ENCODE peak calls at places on chromosomes 1 and 21, in four cellular contexts. J is activated CD8-positive, alpha-beta T cell treated with anti-CD3 and anti-CD28 coated beads for 36 hours; U is nephron progenitor cell; G is upper lobe of left lung. H is an unnamed sample.

GRCh38 chr1:41672173-41672572 is 187.7 kb upstream of the EDN2 start:
- DNase-seq in J (no peak), U (no peak), G (no peak), H (no peak)

GRCh38 chr1:19156676-19157075 is 53.4 kb downstream of the UBR4 start:
- DNase-seq in J (no peak), U (no peak), G (no peak), H (no peak)

GRCh38 chr21:43811262-43812105 is 22.1 kb downstream of the RRP1 start:
- DNase-seq in J (no peak), U (no peak), G (peak; percentile 73), H (no peak)

GRCh38 chr1:236033336-236033735 is 31.6 kb downstream of the NID1 start:
- DNase-seq in J (no peak), U (no peak), G (no peak), H (no peak)

GRCh38 chr1:38728176-38728908 is 131.2 kb downstream of the RRAGC start:
- DNase-seq in J (peak; percentile 5), U (no peak), G (no peak), H (no peak)

GRCh38 chr1:92186081-92186480 is 31.6 kb upstream of the C1orf146 start:
- DNase-seq in J (no peak), U (no peak), G (no peak), H (no peak)

GRCh38 chr1:30976143-30976542 is 67.6 kb upstream of the SDC3 start:
- DNase-seq in J (no peak), U (no peak), G (no peak), H (no peak)

GRCh38 chr1:27137544-27138075 is 17.3 kb downstream of the SLC9A1 start:
- DNase-seq in J (no peak), U (peak; percentile 56), G (peak; percentile 48), H (no peak)

GRCh38 chr1:3900969-3901529 is 977 bp upstream of the C1orf174 start:
- DNase-seq in J (peak; percentile 95), U (peak; percentile 95), G (peak; percentile 98), H (peak; percentile 97)

GRCh38 chr1:110053557-110054428 is 16.7 kb downstream of the ALX3 start:
- DNase-seq in J (peak; percentile 84), U (peak; percentile 88), G (no peak), H (peak; percentile 77)

GRCh38 chr1:24778141-24778540 is 32.9 kb downstream of the CLIC4 start:
- DNase-seq in J (no peak), U (no peak), G (no peak), H (no peak)

GRCh38 chr1:44113095-44113609 is 5.5 kb upstream of the KLF17 start:
- DNase-seq in J (no peak), U (no peak), G (no peak), H (peak; percentile 36)

GRCh38 chr21:38534591-38534990 is 36.3 kb upstream of the ERG start:
- DNase-seq in J (no peak), U (no peak), G (no peak), H (no peak)

GRCh38 chr1:62685431-62685859 is 2.7 kb downstream of the DOCK7 start:
- DNase-seq in J (no peak), U (no peak), G (no peak), H (no peak)

GRCh38 chr1:156931553-156931952 is 11.1 kb downstream of the LRRC71 start:
- DNase-seq in J (no peak), U (no peak), G (no peak), H (no peak)

GRCh38 chr1:233993651-233994050 is 89.2 kb downstream of the SLC35F3 start:
- DNase-seq in J (peak; percentile 34), U (no peak), G (no peak), H (no peak)

GRCh38 chr21:36377391-36377842 is 7.8 kb upstream of the CHAF1B start:
- DNase-seq in J (no peak), U (no peak), G (no peak), H (no peak)

GRCh38 chr1:201511396-201511795 is 4.5 kb upstream of the CSRP1 start:
- DNase-seq in J (no peak), U (no peak), G (no peak), H (no peak)

GRCh38 chr1:180976958-180977357 is 45.7 kb downstream of the STX6 start:
- DNase-seq in J (no peak), U (no peak), G (no peak), H (no peak)

GRCh38 chr1:156656779-156657160 is 14.9 kb downstream of the BCAN start:
- DNase-seq in J (peak; percentile 31), U (no peak), G (peak; percentile 61), H (no peak)

GRCh38 chr21:41973427-41973831 is 19.6 kb upstream of the C2CD2 start:
- DNase-seq in J (no peak), U (no peak), G (peak; percentile 54), H (no peak)

GRCh38 chr1:41241748-41242644 is at the start of gene SCMH1:
- DNase-seq in J (peak; percentile 67), U (peak; percentile 76), G (peak; percentile 92), H (peak; percentile 90)

GRCh38 chr1:109643385-109644230 is 12.3 kb upstream of the GSTM4 start:
- DNase-seq in J (peak; percentile 94), U (peak; percentile 96), G (peak; percentile 97), H (peak; percentile 83)

GRCh38 chr1:226702957-226703831 is 35.9 kb downstream of the ITPKB start:
- DNase-seq in J (peak; percentile 84), U (peak; percentile 71), G (peak; percentile 96), H (peak; percentile 92)

DNA sequence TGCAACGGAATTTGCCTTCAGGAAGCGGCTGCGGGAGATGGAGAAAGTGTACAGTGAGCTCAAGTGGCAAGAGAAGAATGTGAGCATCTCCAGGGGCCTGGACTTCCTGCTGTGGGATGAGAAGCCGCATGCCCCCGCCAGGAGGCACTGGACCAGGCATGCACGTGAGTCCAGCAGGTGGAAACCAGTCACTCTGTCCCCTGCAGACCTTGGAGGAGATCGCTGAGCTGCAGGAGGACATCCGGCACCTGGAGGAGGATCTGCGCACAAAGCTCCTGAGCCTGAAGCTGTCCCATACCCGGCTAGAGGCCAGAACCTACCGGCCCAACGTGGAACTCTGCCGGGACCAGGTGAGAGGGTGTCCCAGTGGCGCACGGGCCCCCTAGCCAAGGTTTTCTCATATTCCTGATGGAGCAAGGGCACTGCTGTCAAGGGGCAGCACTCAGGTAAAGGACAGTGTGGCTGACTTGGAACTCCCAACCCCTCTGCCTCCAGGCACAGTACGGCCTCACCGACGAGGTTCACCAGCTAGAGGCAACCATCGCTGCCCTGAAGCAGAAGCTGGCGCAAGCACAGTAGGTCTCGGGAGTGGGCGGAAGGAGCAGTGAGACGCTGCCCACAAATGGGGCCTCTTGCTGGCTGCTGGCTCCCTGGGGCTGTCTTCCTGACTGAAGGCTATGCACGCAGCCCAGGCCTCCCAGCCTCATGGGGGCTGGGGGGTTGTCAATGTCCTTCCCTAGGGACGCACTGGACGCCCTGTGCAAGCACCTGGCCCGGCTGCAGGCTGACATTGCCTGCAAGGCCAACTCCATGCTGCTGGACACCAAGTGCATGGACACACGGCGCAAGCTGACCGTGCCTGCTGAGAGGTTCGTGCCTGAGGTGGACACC is 1.2 kb upstream of the ADPRS start:
- DNase-seq in J (no peak), U (no peak), G (peak; percentile 70), H (peak; percentile 22)
- TF ChIP-seq CTCF in J (no peak), U (no peak), G (no peak), H (no peak)

GRCh38 chr1:40078512-40079333 is 18.3 kb downstream of the PPT1 start:
- DNase-seq in J (peak; percentile 62), U (peak; percentile 51), G (no peak), H (peak; percentile 63)
- TF ChIP-seq CTCF in J (peak; percentile 90), U (peak; percentile 74), G (peak; percentile 80), H (peak; percentile 48)

GRCh38 chr21:31781737-31782136 is 49.8 kb upstream of the SCAF4 start:
- DNase-seq in J (no peak), U (no peak), G (no peak), H (no peak)

GRCh38 chr21:31786164-31786920 is 54.4 kb upstream of the SCAF4 start:
- DNase-seq in J (no peak), U (no peak), G (no peak), H (no peak)

GRCh38 chr21:31777857-31778256 is 45.9 kb upstream of the SCAF4 start:
- DNase-seq in J (no peak), U (no peak), G (no peak), H (no peak)

DNA sequence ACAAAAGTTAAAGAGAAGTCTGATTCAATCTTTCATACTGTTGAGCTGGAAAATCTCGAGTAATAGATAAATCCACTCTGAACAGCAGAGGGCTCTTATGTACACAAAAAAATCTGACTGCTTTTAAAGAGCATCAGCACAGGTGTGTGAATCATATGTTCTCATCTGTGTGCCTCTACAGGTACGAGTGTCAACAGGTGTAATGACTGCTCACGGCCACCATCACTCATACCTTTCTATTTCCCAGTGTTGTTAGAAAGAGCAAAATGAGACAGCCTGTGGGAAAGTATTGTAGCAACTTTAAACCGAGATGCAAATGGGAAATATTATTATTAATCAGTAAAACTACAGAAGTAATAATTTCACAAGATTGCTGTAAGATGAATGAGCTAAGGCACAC is 49.0 kb upstream of the SCAF4 start:
- DNase-seq in J (no peak), U (no peak), G (no peak), H (no peak)
- TF ChIP-seq CTCF in J (no peak), U (no peak), G (no peak), H (no peak)

GRCh38 chr1:2528966-2529750 is 905 bp downstream of the HES5 start:
- DNase-seq in J (peak; percentile 70), U (peak; percentile 75), G (peak; percentile 91), H (peak; percentile 77)

GRCh38 chr1:2528611-2528965 is 1.5 kb downstream of the HES5 start:
- DNase-seq in J (no peak), U (no peak), G (peak; percentile 23), H (no peak)

GRCh38 chr1:2528016-2528415 is 1.6 kb upstream of the PANK4 start:
- DNase-seq in J (no peak), U (no peak), G (peak; percentile 84), H (no peak)

GRCh38 chr1:2530501-2531361 is 668 bp upstream of the HES5 start:
- DNase-seq in J (no peak), U (no peak), G (peak; percentile 77), H (no peak)

GRCh38 chr1:2529776-2530500 is at the start of gene HES5:
- DNase-seq in J (no peak), U (peak; percentile 59), G (peak; percentile 85), H (no peak)
- TF ChIP-seq CTCF in J (no peak), U (no peak), G (no peak), H (no peak)

GRCh38 chr1:186404454-186405051 is 28.9 kb downstream of the ODR4 start:
- DNase-seq in J (no peak), U (no peak), G (no peak), H (peak; percentile 28)
- TF ChIP-seq CTCF in J (peak; percentile 77), U (peak; percentile 70), G (peak; percentile 43), H (no peak)

GRCh38 chr21:46325073-46325912 is 1.3 kb downstream of the PCNT start:
- DNase-seq in J (peak; percentile 43), U (peak; percentile 63), G (peak; percentile 90), H (peak; percentile 61)

GRCh38 chr21:46323227-46323709 is 402 bp downstream of the C21orf58 start:
- DNase-seq in J (peak; percentile 36), U (no peak), G (no peak), H (no peak)

GRCh38 chr21:46326110-46326703 is 2.3 kb downstream of the PCNT start:
- DNase-seq in J (no peak), U (no peak), G (no peak), H (no peak)

GRCh38 chr21:46323710-46324389 is at the start of the genes C21orf58 and PCNT:
- DNase-seq in J (peak; percentile 97), U (peak; percentile 96), G (peak; percentile 100), H (peak; percentile 99)

GRCh38 chr21:46324390-46325072 is 575 bp downstream of the PCNT start:
- DNase-seq in J (peak; percentile 83), U (peak; percentile 94), G (peak; percentile 98), H (peak; percentile 99)
- TF ChIP-seq CTCF in J (no peak), U (no peak), G (no peak), H (no peak)

GRCh38 chr1:115184260-115184950 is 95.1 kb upstream of the TSPAN2 start:
- DNase-seq in J (peak; percentile 35), U (no peak), G (no peak), H (no peak)
- TF ChIP-seq CTCF in J (no peak), U (no peak), G (no peak), H (no peak)

H was measured in GM20000.